ENCODE peak calls at places on chromosomes 13 and 19, in four cellular contexts. One of them, this sample, is unnamed.

GRCh38 chr19:5050016-5050656 is 81.2 kb downstream of the KDM4B start:
- DNase-seq in activated gamma-delta T cell treated with Interleukin-2 at 50 U/mL for 16 hours: no peak
- DNase-seq in 8988T: no peak
- DNase-seq in stimulated activated CD8-positive, alpha-beta memory T cell treated with anti-CD3 and anti-CD28 coated beads, Interleukin-15, amount 100 ng/mL, for 4 hours: no peak
- DNase-seq in this sample: no peak

GRCh38 chr13:22412452-22412851 is 741.6 kb downstream of the FGF9 start:
- DNase-seq in stimulated activated CD8-positive, alpha-beta memory T cell treated with anti-CD3 and anti-CD28 coated beads, Interleukin-15, amount 100 ng/mL, for 4 hours: no peak
- DNase-seq in activated gamma-delta T cell treated with Interleukin-2 at 50 U/mL for 16 hours: no peak
- DNase-seq in 8988T: no peak
- DNase-seq in this sample: no peak

GRCh38 chr13:109055850-109056249 is 426.4 kb downstream of the MYO16 start:
- DNase-seq in stimulated activated CD8-positive, alpha-beta memory T cell treated with anti-CD3 and anti-CD28 coated beads, Interleukin-15, amount 100 ng/mL, for 4 hours: no peak
- DNase-seq in 8988T: no peak
- DNase-seq in activated gamma-delta T cell treated with Interleukin-2 at 50 U/mL for 16 hours: no peak
- DNase-seq in this sample: no peak

GRCh38 chr13:45119469-45119989 is 781 bp upstream of the GTF2F2 start:
- DNase-seq in stimulated activated CD8-positive, alpha-beta memory T cell treated with anti-CD3 and anti-CD28 coated beads, Interleukin-15, amount 100 ng/mL, for 4 hours: peak
- DNase-seq in 8988T: no peak
- DNase-seq in activated gamma-delta T cell treated with Interleukin-2 at 50 U/mL for 16 hours: peak
- DNase-seq in this sample: no peak

GRCh38 chr19:48676887-48677286 is 4.1 kb upstream of the NTN5 start:
- DNase-seq in stimulated activated CD8-positive, alpha-beta memory T cell treated with anti-CD3 and anti-CD28 coated beads, Interleukin-15, amount 100 ng/mL, for 4 hours: no peak
- DNase-seq in activated gamma-delta T cell treated with Interleukin-2 at 50 U/mL for 16 hours: no peak
- DNase-seq in 8988T: no peak
- DNase-seq in this sample: peak

GRCh38 chr13:44842158-44842557 is 147.1 kb downstream of the NUFIP1 start:
- DNase-seq in 8988T: no peak
- DNase-seq in activated gamma-delta T cell treated with Interleukin-2 at 50 U/mL for 16 hours: no peak
- DNase-seq in stimulated activated CD8-positive, alpha-beta memory T cell treated with anti-CD3 and anti-CD28 coated beads, Interleukin-15, amount 100 ng/mL, for 4 hours: no peak
- DNase-seq in this sample: no peak

GRCh38 chr13:110133425-110134235 is 173.3 kb downstream of the COL4A1 start:
- DNase-seq in 8988T: no peak
- DNase-seq in activated gamma-delta T cell treated with Interleukin-2 at 50 U/mL for 16 hours: no peak
- DNase-seq in stimulated activated CD8-positive, alpha-beta memory T cell treated with anti-CD3 and anti-CD28 coated beads, Interleukin-15, amount 100 ng/mL, for 4 hours: no peak
- DNase-seq in this sample: no peak

GRCh38 chr13:114148521-114148855 is 16.1 kb upstream of the RASA3 start:
- DNase-seq in stimulated activated CD8-positive, alpha-beta memory T cell treated with anti-CD3 and anti-CD28 coated beads, Interleukin-15, amount 100 ng/mL, for 4 hours: peak
- DNase-seq in activated gamma-delta T cell treated with Interleukin-2 at 50 U/mL for 16 hours: peak
- DNase-seq in 8988T: no peak
- DNase-seq in this sample: peak

GRCh38 chr13:102968572-102969228 is 97.5 kb downstream of the SLC10A2 start:
- DNase-seq in 8988T: no peak
- DNase-seq in stimulated activated CD8-positive, alpha-beta memory T cell treated with anti-CD3 and anti-CD28 coated beads, Interleukin-15, amount 100 ng/mL, for 4 hours: no peak
- DNase-seq in activated gamma-delta T cell treated with Interleukin-2 at 50 U/mL for 16 hours: no peak
- DNase-seq in this sample: peak